ENCODE peak calls at places on chromosomes 11 and 22, in seven cellular contexts. One of them, this sample, is unnamed.
A peak's percentile ranks its signal among the peaks of the same experiment; 100 is the strongest.

GRCh38 chr11:10493041-10493663 is 38.1 kb downstream of the AMPD3 start:
- DNase-seq in body of pancreas: no peak
- DNase-seq in K562: no peak
- DNase-seq in esophagus squamous epithelium: no peak
- DNase-seq in A549: no peak
- DNase-seq in endothelial cell of umbilical vein: no peak
- DNase-seq in right lobe of liver: no peak
- DNase-seq in this sample: no peak

GRCh38 chr11:62721994-62722393 is 5.3 kb downstream of the HNRNPUL2 start:
- DNase-seq in body of pancreas: no peak
- DNase-seq in K562: no peak
- DNase-seq in esophagus squamous epithelium: no peak
- DNase-seq in A549: no peak
- DNase-seq in endothelial cell of umbilical vein: no peak
- DNase-seq in right lobe of liver: no peak
- DNase-seq in this sample: no peak

GRCh38 chr11:91653091-91653754 is 571.4 kb upstream of the FAT3 start:
- DNase-seq in body of pancreas: no peak
- DNase-seq in K562: no peak
- DNase-seq in esophagus squamous epithelium: no peak
- DNase-seq in A549: no peak
- DNase-seq in endothelial cell of umbilical vein: no peak
- DNase-seq in right lobe of liver: no peak
- DNase-seq in this sample: no peak

GRCh38 chr11:34358258-34358665 is 452 bp upstream of the ABTB2 start:
- DNase-seq in body of pancreas: peak; percentile 57
- DNase-seq in K562: peak; percentile 76
- DNase-seq in esophagus squamous epithelium: no peak
- DNase-seq in A549: peak; percentile 71
- DNase-seq in endothelial cell of umbilical vein: peak; percentile 49
- DNase-seq in right lobe of liver: peak; percentile 80
- DNase-seq in this sample: no peak

GRCh38 chr22:29773233-29773632 is 6.1 kb downstream of the UQCR10 start:
- DNase-seq in body of pancreas: no peak
- DNase-seq in K562: no peak
- DNase-seq in esophagus squamous epithelium: no peak
- DNase-seq in A549: peak; percentile 40
- DNase-seq in endothelial cell of umbilical vein: no peak
- DNase-seq in right lobe of liver: no peak
- DNase-seq in this sample: no peak

GRCh38 chr22:42990131-42990838 is 24.7 kb downstream of the PACSIN2 start:
- DNase-seq in body of pancreas: peak; percentile 66
- DNase-seq in K562: no peak
- DNase-seq in esophagus squamous epithelium: no peak
- DNase-seq in A549: peak; percentile 73
- DNase-seq in endothelial cell of umbilical vein: peak; percentile 56
- DNase-seq in right lobe of liver: no peak
- DNase-seq in this sample: peak; percentile 48

GRCh38 chr11:94553938-94554337 is 10.2 kb downstream of the FUT4 start:
- DNase-seq in body of pancreas: no peak
- DNase-seq in K562: no peak
- DNase-seq in esophagus squamous epithelium: no peak
- DNase-seq in A549: no peak
- DNase-seq in endothelial cell of umbilical vein: no peak
- DNase-seq in right lobe of liver: no peak
- DNase-seq in this sample: no peak

GRCh38 chr11:33044281-33044680 is 4.9 kb downstream of the TCP11L1 start:
- DNase-seq in body of pancreas: no peak
- DNase-seq in K562: no peak
- DNase-seq in esophagus squamous epithelium: no peak
- DNase-seq in A549: peak; percentile 47
- DNase-seq in endothelial cell of umbilical vein: no peak
- DNase-seq in right lobe of liver: no peak
- DNase-seq in this sample: no peak

GRCh38 chr11:111414267-111414931 is 35.3 kb upstream of the POU2AF1 start:
- DNase-seq in body of pancreas: no peak
- DNase-seq in K562: no peak
- DNase-seq in esophagus squamous epithelium: no peak
- DNase-seq in A549: no peak
- DNase-seq in endothelial cell of umbilical vein: no peak
- DNase-seq in right lobe of liver: no peak
- DNase-seq in this sample: no peak

GRCh38 chr11:73189315-73189714 is 28.8 kb upstream of the P2RY2 start:
- DNase-seq in body of pancreas: peak; percentile 66
- DNase-seq in K562: no peak
- DNase-seq in esophagus squamous epithelium: no peak
- DNase-seq in A549: no peak
- DNase-seq in endothelial cell of umbilical vein: no peak
- DNase-seq in right lobe of liver: peak; percentile 39
- DNase-seq in this sample: peak; percentile 84

GRCh38 chr11:103547691-103548090 is 438.5 kb downstream of the DYNC2H1 start:
- DNase-seq in body of pancreas: no peak
- DNase-seq in K562: no peak
- DNase-seq in esophagus squamous epithelium: no peak
- DNase-seq in A549: no peak
- DNase-seq in endothelial cell of umbilical vein: no peak
- DNase-seq in right lobe of liver: no peak
- DNase-seq in this sample: no peak

GRCh38 chr11:32068134-32068533 is 22.7 kb upstream of the RCN1 start:
- DNase-seq in body of pancreas: no peak
- DNase-seq in K562: no peak
- DNase-seq in esophagus squamous epithelium: no peak
- DNase-seq in A549: no peak
- DNase-seq in endothelial cell of umbilical vein: no peak
- DNase-seq in right lobe of liver: no peak
- DNase-seq in this sample: no peak

GRCh38 chr11:34155057-34155758 is 49.8 kb downstream of the NAT10 start:
- DNase-seq in body of pancreas: no peak
- DNase-seq in K562: no peak
- DNase-seq in esophagus squamous epithelium: no peak
- DNase-seq in A549: no peak
- DNase-seq in endothelial cell of umbilical vein: no peak
- DNase-seq in right lobe of liver: no peak
- DNase-seq in this sample: no peak

GRCh38 chr22:41780714-41781507 is 19.6 kb upstream of the CCDC134 start:
- DNase-seq in body of pancreas: peak; percentile 73
- DNase-seq in K562: peak; percentile 25
- DNase-seq in esophagus squamous epithelium: peak; percentile 70
- DNase-seq in A549: no peak
- DNase-seq in endothelial cell of umbilical vein: peak; percentile 49
- DNase-seq in right lobe of liver: peak; percentile 45
- DNase-seq in this sample: peak; percentile 96
- TF ChIP-seq POLR2A in body of pancreas: no peak
- TF ChIP-seq POLR2A in K562: no peak
- TF ChIP-seq POLR2A in esophagus squamous epithelium: no peak
- TF ChIP-seq POLR2A in A549: no peak
- TF ChIP-seq POLR2A in endothelial cell of umbilical vein: no peak
- TF ChIP-seq POLR2A in right lobe of liver: no peak
- TF ChIP-seq POLR2A in this sample: peak; percentile 45

DNA sequence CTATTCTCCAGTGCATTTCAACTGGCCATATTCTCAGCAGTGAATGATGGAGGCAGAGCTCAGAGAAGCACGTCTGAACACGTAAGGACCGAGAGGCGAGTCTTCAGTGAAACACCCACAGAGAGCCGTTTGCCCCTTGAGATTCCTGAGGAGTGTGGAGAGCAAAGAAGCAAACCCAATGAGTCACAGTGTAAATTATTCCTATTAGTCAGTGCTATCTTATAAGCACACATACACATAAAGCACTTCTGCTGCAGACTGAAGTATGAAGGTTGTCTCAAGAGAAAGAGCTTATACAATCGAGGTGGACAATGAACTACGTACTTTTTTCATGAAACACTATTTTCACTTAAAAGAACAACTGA is 37.4 kb downstream of the GALNT18 start:
- DNase-seq in body of pancreas: no peak
- DNase-seq in K562: no peak
- DNase-seq in esophagus squamous epithelium: no peak
- DNase-seq in A549: peak; percentile 82
- DNase-seq in endothelial cell of umbilical vein: no peak
- DNase-seq in right lobe of liver: no peak
- DNase-seq in this sample: no peak
- H3K4me1 ChIP-seq in body of pancreas: peaks cover 11% of the 10 kb centered on the region
- H3K4me1 ChIP-seq in K562: no peaks in the 10 kb centered on the region
- H3K4me1 ChIP-seq in esophagus squamous epithelium: peaks cover 23% of the 10 kb centered on the region
- H3K4me1 ChIP-seq in A549: peaks cover 39% of the 10 kb centered on the region
- H3K4me1 ChIP-seq in endothelial cell of umbilical vein: peaks cover 4% of the 10 kb centered on the region
- H3K4me1 ChIP-seq in right lobe of liver: no peaks in the 10 kb centered on the region
- H3K4me1 ChIP-seq in this sample: no peaks in the 10 kb centered on the region

GRCh38 chr22:27400811-27401210 is 400.7 kb downstream of the MN1 start:
- DNase-seq in body of pancreas: no peak
- DNase-seq in K562: no peak
- DNase-seq in esophagus squamous epithelium: no peak
- DNase-seq in A549: no peak
- DNase-seq in endothelial cell of umbilical vein: no peak
- DNase-seq in right lobe of liver: no peak
- DNase-seq in this sample: no peak

GRCh38 chr22:27399161-27399560 is 402.4 kb downstream of the MN1 start:
- DNase-seq in body of pancreas: no peak
- DNase-seq in K562: no peak
- DNase-seq in esophagus squamous epithelium: no peak
- DNase-seq in A549: no peak
- DNase-seq in endothelial cell of umbilical vein: no peak
- DNase-seq in right lobe of liver: no peak
- DNase-seq in this sample: no peak

GRCh38 chr22:27397948-27398330 is 403.6 kb downstream of the MN1 start:
- DNase-seq in body of pancreas: peak; percentile 47
- DNase-seq in K562: no peak
- DNase-seq in esophagus squamous epithelium: no peak
- DNase-seq in A549: no peak
- DNase-seq in endothelial cell of umbilical vein: no peak
- DNase-seq in right lobe of liver: no peak
- DNase-seq in this sample: peak; percentile 60

GRCh38 chr22:27397036-27397947 is 404.3 kb downstream of the MN1 start:
- DNase-seq in body of pancreas: no peak
- DNase-seq in K562: no peak
- DNase-seq in esophagus squamous epithelium: no peak
- DNase-seq in A549: no peak
- DNase-seq in endothelial cell of umbilical vein: no peak
- DNase-seq in right lobe of liver: no peak
- DNase-seq in this sample: no peak

DNA sequence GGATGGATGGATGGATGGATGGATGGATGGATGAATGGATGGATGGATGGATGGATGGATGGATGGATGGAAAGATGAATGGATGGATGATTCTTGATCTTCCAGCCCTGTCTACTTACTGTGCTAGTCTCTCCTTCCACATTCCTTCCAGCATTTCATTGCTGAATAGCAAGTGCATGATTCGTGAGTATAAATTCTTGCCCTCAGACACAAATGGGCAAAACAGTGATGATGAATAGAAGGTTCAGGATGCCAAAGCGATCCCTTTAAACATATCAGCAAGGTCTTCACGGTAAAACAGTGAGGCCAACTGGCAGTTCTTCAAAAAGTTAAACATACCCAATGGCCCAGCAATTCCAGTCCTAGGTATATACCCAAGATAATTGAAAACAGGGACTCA is 400.2 kb downstream of the MN1 start:
- DNase-seq in body of pancreas: no peak
- DNase-seq in K562: no peak
- DNase-seq in esophagus squamous epithelium: no peak
- DNase-seq in A549: no peak
- DNase-seq in endothelial cell of umbilical vein: no peak
- DNase-seq in right lobe of liver: no peak
- DNase-seq in this sample: no peak
- TF ChIP-seq POLR2A in body of pancreas: no peak
- TF ChIP-seq POLR2A in K562: no peak
- TF ChIP-seq POLR2A in esophagus squamous epithelium: no peak
- TF ChIP-seq POLR2A in A549: no peak
- TF ChIP-seq POLR2A in endothelial cell of umbilical vein: no peak
- TF ChIP-seq POLR2A in right lobe of liver: no peak
- TF ChIP-seq POLR2A in this sample: no peak

GRCh38 chr11:117217141-117217609 is 14.7 kb downstream of the PCSK7 start:
- DNase-seq in body of pancreas: no peak
- DNase-seq in K562: no peak
- DNase-seq in esophagus squamous epithelium: no peak
- DNase-seq in A549: no peak
- DNase-seq in endothelial cell of umbilical vein: peak; percentile 17
- DNase-seq in right lobe of liver: no peak
- DNase-seq in this sample: no peak

GRCh38 chr11:117219001-117219400 is 12.9 kb downstream of the PCSK7 start:
- DNase-seq in body of pancreas: no peak
- DNase-seq in K562: no peak
- DNase-seq in esophagus squamous epithelium: no peak
- DNase-seq in A549: no peak
- DNase-seq in endothelial cell of umbilical vein: no peak
- DNase-seq in right lobe of liver: no peak
- DNase-seq in this sample: no peak

GRCh38 chr11:117218133-117218915 is 13.5 kb downstream of the PCSK7 start:
- DNase-seq in body of pancreas: no peak
- DNase-seq in K562: no peak
- DNase-seq in esophagus squamous epithelium: no peak
- DNase-seq in A549: no peak
- DNase-seq in endothelial cell of umbilical vein: peak; percentile 35
- DNase-seq in right lobe of liver: no peak
- DNase-seq in this sample: no peak

GRCh38 chr11:117219455-117219854 is 12.4 kb downstream of the PCSK7 start:
- DNase-seq in body of pancreas: no peak
- DNase-seq in K562: no peak
- DNase-seq in esophagus squamous epithelium: no peak
- DNase-seq in A549: no peak
- DNase-seq in endothelial cell of umbilical vein: no peak
- DNase-seq in right lobe of liver: no peak
- DNase-seq in this sample: no peak

DNA sequence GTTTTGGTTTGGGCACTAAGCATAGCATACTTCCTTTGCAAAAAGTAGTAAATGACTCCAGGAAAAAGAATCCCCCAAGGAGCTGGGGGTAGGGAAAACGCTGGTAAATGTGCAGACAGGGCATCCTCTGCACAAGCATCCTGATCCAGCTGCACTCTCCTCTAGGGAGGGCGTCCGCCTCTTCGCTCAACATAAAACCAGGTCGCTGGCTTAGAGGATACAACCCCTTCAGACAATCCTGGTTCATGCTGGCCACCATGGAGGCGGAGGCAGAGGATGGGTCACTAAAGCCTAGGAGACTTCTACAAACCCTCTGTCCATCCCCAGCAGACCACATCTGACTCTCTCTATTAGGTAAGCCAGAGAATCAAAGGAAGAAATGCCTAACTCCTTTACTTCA is 14.2 kb downstream of the PCSK7 start:
- DNase-seq in body of pancreas: no peak
- DNase-seq in K562: no peak
- DNase-seq in esophagus squamous epithelium: no peak
- DNase-seq in A549: no peak
- DNase-seq in endothelial cell of umbilical vein: no peak
- DNase-seq in right lobe of liver: no peak
- DNase-seq in this sample: no peak
- H3K4me1 ChIP-seq in body of pancreas: peaks cover 37% of the 10 kb centered on the region
- H3K4me1 ChIP-seq in K562: peaks cover 34% of the 10 kb centered on the region
- H3K4me1 ChIP-seq in esophagus squamous epithelium: peaks cover 29% of the 10 kb centered on the region
- H3K4me1 ChIP-seq in A549: peaks cover 4% of the 10 kb centered on the region
- H3K4me1 ChIP-seq in endothelial cell of umbilical vein: peaks cover 11% of the 10 kb centered on the region
- H3K4me1 ChIP-seq in right lobe of liver: no peaks in the 10 kb centered on the region
- H3K4me1 ChIP-seq in this sample: peaks cover 4% of the 10 kb centered on the region

GRCh38 chr11:2892215-2893020 is 6.8 kb upstream of the CDKN1C start:
- DNase-seq in body of pancreas: no peak
- DNase-seq in K562: peak; percentile 81
- DNase-seq in esophagus squamous epithelium: no peak
- DNase-seq in A549: peak; percentile 74
- DNase-seq in endothelial cell of umbilical vein: peak; percentile 64
- DNase-seq in right lobe of liver: peak; percentile 73
- DNase-seq in this sample: peak; percentile 76
- TF ChIP-seq POLR2A in body of pancreas: no peak
- TF ChIP-seq POLR2A in K562: peak; percentile 53
- TF ChIP-seq POLR2A in esophagus squamous epithelium: no peak
- TF ChIP-seq POLR2A in A549: peak; percentile 28
- TF ChIP-seq POLR2A in endothelial cell of umbilical vein: peak; percentile 79
- TF ChIP-seq POLR2A in right lobe of liver: no peak
- TF ChIP-seq POLR2A in this sample: no peak

GRCh38 chr11:16690061-16690460 is 48.4 kb upstream of the C11orf58 start:
- DNase-seq in body of pancreas: no peak
- DNase-seq in K562: no peak
- DNase-seq in esophagus squamous epithelium: no peak
- DNase-seq in A549: no peak
- DNase-seq in endothelial cell of umbilical vein: no peak
- DNase-seq in right lobe of liver: no peak
- DNase-seq in this sample: no peak
- H3K4me1 ChIP-seq in body of pancreas: no peaks in the 10 kb centered on the region
- H3K4me1 ChIP-seq in K562: no peaks in the 10 kb centered on the region
- H3K4me1 ChIP-seq in esophagus squamous epithelium: no peaks in the 10 kb centered on the region
- H3K4me1 ChIP-seq in A549: no peaks in the 10 kb centered on the region
- H3K4me1 ChIP-seq in endothelial cell of umbilical vein: no peaks in the 10 kb centered on the region
- H3K4me1 ChIP-seq in right lobe of liver: no peaks in the 10 kb centered on the region
- H3K4me1 ChIP-seq in this sample: no peaks in the 10 kb centered on the region

This sample was measured in Peyer's patch.